ENCODE peak calls at places on chromosomes 6 and 20, in ten cellular contexts. E is GM06990; W is effector memory CD8-positive, alpha-beta T cell; F is choroid plexus epithelial cell; P is ELR; O is ovary; D is germinal center; K is Caki2; I is GM13976; R is activated CD8-positive, alpha-beta T cell treated with anti-CD3 and anti-CD28 coated beads for 36 hours. C is an unnamed sample.

GRCh38 chr20:49929142-49929494 is 7.1 kb upstream of the RNF114 start:
- DNase-seq in D (no peak), K (no peak), E (no peak), R (no peak), I (no peak), P (no peak), O (no peak), F (no peak), W (no peak), C (peak)

GRCh38 chr20:17519606-17520285 is 11.4 kb downstream of the BFSP1 start:
- DNase-seq in W (no peak), R (no peak), I (no peak), O (no peak), P (no peak), D (no peak), K (no peak), F (no peak), E (no peak), C (no peak)

GRCh38 chr6:166637001-166637400 is 9.9 kb upstream of the RPS6KA2 start:
- DNase-seq in W (no peak), D (no peak), F (no peak), E (no peak), R (no peak), O (no peak), K (no peak), I (no peak), P (no peak), C (no peak)

GRCh38 chr6:105357147-105357546 is 45.7 kb downstream of the PREP start:
- DNase-seq in R (no peak), P (no peak), E (no peak), K (no peak), I (no peak), O (no peak), F (no peak), W (no peak), D (no peak), C (no peak)

GRCh38 chr20:58402305-58402704 is 13.3 kb downstream of the VAPB start:
- DNase-seq in E (no peak), F (no peak), W (no peak), R (peak), D (no peak), I (no peak), P (no peak), O (no peak), K (no peak), C (no peak)

GRCh38 chr6:56766806-56767178 is 124.1 kb upstream of the DST start:
- DNase-seq in W (no peak), R (no peak), D (no peak), I (peak), F (peak), E (peak), P (peak), O (no peak), K (no peak), C (no peak)

GRCh38 chr20:49871391-49871948 is 43.9 kb downstream of the SPATA2 start:
- DNase-seq in I (no peak), O (no peak), P (no peak), K (no peak), E (no peak), W (no peak), R (no peak), D (no peak), F (no peak), C (no peak)

GRCh38 chr20:39861381-39861780 is 827.7 kb downstream of the MAFB start:
- DNase-seq in I (no peak), P (no peak), E (no peak), K (no peak), O (no peak), W (no peak), R (no peak), D (no peak), F (no peak), C (no peak)

GRCh38 chr20:36574278-36575065 is 1.1 kb downstream of the TGIF2 start:
- DNase-seq in I (peak), D (peak), W (peak), F (peak), K (no peak), O (peak), E (peak), R (peak), P (peak), C (peak)

GRCh38 chr6:166500246-166500645 is 86.2 kb downstream of the RAMACL start:
- DNase-seq in E (no peak), F (no peak), R (no peak), D (no peak), I (no peak), K (no peak), O (no peak), P (no peak), W (no peak), C (peak)

GRCh38 chr6:33668914-33669313 is 42.6 kb downstream of the UQCC2 start:
- DNase-seq in F (no peak), I (peak), R (peak), P (no peak), O (no peak), W (no peak), D (peak), K (peak), E (peak), C (no peak)